ENCODE peak calls at places on chromosomes 11 and 22, in four cellular contexts. N is neuronal stem cell, C is fibroblast of lung, G is ELF-1. S is an unnamed sample.
A peak's percentile ranks its signal among the peaks of the same experiment; 100 is the strongest.

GRCh38 chr22:50215297-50216049 is 14.7 kb downstream of the SELENOO start:
- DNase-seq in G (no peak), C (no peak), N (no peak), S (no peak)

GRCh38 chr11:73236879-73237278 is 18.8 kb downstream of the P2RY2 start:
- DNase-seq in N (peak; percentile 62), G (peak; percentile 77), C (peak; percentile 19), S (no peak)

GRCh38 chr11:83543918-83544491 is 257.8 kb upstream of the CCDC90B start:
- DNase-seq in N (no peak), G (no peak), C (no peak), S (no peak)

GRCh38 chr11:112590778-112591177 is 330.1 kb upstream of the PLET1 start:
- DNase-seq in G (peak; percentile 2), C (no peak), N (no peak), S (peak; percentile 26)

GRCh38 chr11:102516179-102516578 is 14.4 kb downstream of the MMP7 start:
- DNase-seq in N (no peak), C (no peak), G (no peak), S (no peak)

GRCh38 chr22:27170491-27170890 is 513.1 kb downstream of the MIAT start:
- DNase-seq in G (no peak), C (peak; percentile 11), N (no peak), S (peak; percentile 76)

GRCh38 chr11:18384157-18384641 is 10.2 kb upstream of the LDHA start:
- DNase-seq in C (peak; percentile 83), G (peak; percentile 77), N (no peak), S (peak; percentile 81)

GRCh38 chr11:12312132-12312531 is 65.2 kb upstream of the PARVA start:
- DNase-seq in N (no peak), G (no peak), C (no peak), S (no peak)

GRCh38 chr22:49403102-49403501 is 424.6 kb downstream of the BRD1 start:
- DNase-seq in C (no peak), N (no peak), G (no peak), S (no peak)

GRCh38 chr11:72224587-72225410 is at the start of gene INPPL1:
- DNase-seq in C (peak; percentile 25), G (peak; percentile 57), N (no peak), S (no peak)

GRCh38 chr11:117544431-117544830 is 216.8 kb downstream of the CEP164 start:
- DNase-seq in N (no peak), C (no peak), G (no peak), S (no peak)

GRCh38 chr11:123228489-123229163 is 33.6 kb upstream of the CLMP start:
- DNase-seq in C (peak; percentile 24), N (no peak), G (peak; percentile 20), S (no peak)

GRCh38 chr11:10326080-10326964 is 21.4 kb downstream of the ADM start:
- DNase-seq in N (no peak), C (peak; percentile 88), G (peak; percentile 35), S (no peak)